ENCODE peak calls at places on chromosomes 2 and 18, in eight cellular contexts. P is CD4-positive, CD25-positive, alpha-beta regulatory T cell; B is choroid plexus epithelial cell; A is fibroblast of gingiva; Z is iris pigment epithelial cell; S is NCI-H460; N is foreskin fibroblast; K is lower leg skin. V is an unnamed sample.
A peak's percentile ranks its signal among the peaks of the same experiment; 100 is the strongest.

GRCh38 chr2:85250045-85250444 is 77.7 kb downstream of the TGOLN2 start:
- DNase-seq in P (no peak), B (no peak), A (peak; percentile 70), Z (no peak), S (no peak), N (no peak), K (no peak), V (no peak)

GRCh38 chr18:10072659-10073309 is 159.0 kb downstream of the VAPA start:
- DNase-seq in P (no peak), B (peak; percentile 53), A (peak; percentile 86), Z (peak; percentile 67), S (no peak), N (peak; percentile 74), K (no peak), V (no peak)

GRCh38 chr2:31235504-31235902 is 1.6 kb downstream of the EHD3 start:
- DNase-seq in P (no peak), B (peak; percentile 94), A (peak; percentile 82), Z (peak; percentile 91), S (no peak), N (peak; percentile 88), K (no peak), V (no peak)

GRCh38 chr2:205680067-205680466 is 2.2 kb upstream of the NRP2 start:
- DNase-seq in P (peak; percentile 63), B (peak; percentile 97), A (peak; percentile 78), Z (peak; percentile 82), S (peak; percentile 86), N (peak; percentile 69), K (no peak), V (peak; percentile 84)

GRCh38 chr2:75464348-75464946 is 96.3 kb downstream of the EVA1A start:
- DNase-seq in P (no peak), B (peak; percentile 72), A (peak; percentile 15), Z (peak; percentile 45), S (peak; percentile 7), N (peak; percentile 21), K (no peak), V (no peak)

GRCh38 chr2:1790996-1791395 is 46.7 kb upstream of the PXDN start:
- DNase-seq in P (no peak), B (no peak), A (no peak), Z (no peak), S (no peak), N (no peak), K (no peak), V (no peak)

GRCh38 chr2:149365826-149366583 is 35.6 kb downstream of the LYPD6 start:
- DNase-seq in P (no peak), B (no peak), A (no peak), Z (peak; percentile 31), S (no peak), N (peak; percentile 48), K (no peak), V (no peak)

GRCh38 chr2:222450021-222450420 is 25.7 kb downstream of the SGPP2 start:
- DNase-seq in P (no peak), B (no peak), A (no peak), Z (no peak), S (no peak), N (no peak), K (no peak), V (no peak)

GRCh38 chr2:132760405-132760804 is 90.4 kb upstream of the LYPD1 start:
- DNase-seq in P (no peak), B (no peak), A (no peak), Z (no peak), S (no peak), N (no peak), K (no peak), V (no peak)

GRCh38 chr18:5455644-5456043 is 88.2 kb downstream of the EPB41L3 start:
- DNase-seq in P (no peak), B (peak; percentile 93), A (no peak), Z (peak; percentile 55), S (peak; percentile 94), N (no peak), K (no peak), V (no peak)

GRCh38 chr2:71935291-71935848 is 212.3 kb downstream of the CYP26B1 start:
- DNase-seq in P (no peak), B (peak; percentile 31), A (peak; percentile 79), Z (peak; percentile 23), S (no peak), N (peak; percentile 59), K (peak; percentile 94), V (no peak)